ENCODE peak calls at places on chromosomes 12 and 14, in seven cellular contexts. One of them, this sample, is unnamed.

GRCh38 chr14:93999573-93999972 is 2.5 kb downstream of the CCDC197 start:
- DNase-seq in uterus: no peak
- DNase-seq in K562: no peak
- DNase-seq in pancreas: no peak
- DNase-seq in OCI-LY7: no peak
- DNase-seq in coronary artery: no peak
- DNase-seq in CD8-positive, alpha-beta T cell: no peak
- DNase-seq in this sample: no peak

GRCh38 chr14:20681348-20682126 is 2.8 kb upstream of the RNASE4 start:
- DNase-seq in coronary artery: peak; percentile 95
- DNase-seq in pancreas: peak; percentile 77
- DNase-seq in uterus: peak; percentile 84
- DNase-seq in OCI-LY7: peak; percentile 82
- DNase-seq in CD8-positive, alpha-beta T cell: peak; percentile 85
- DNase-seq in K562: peak; percentile 57
- DNase-seq in this sample: peak; percentile 88

GRCh38 chr14:77002889-77003288 is 25.6 kb downstream of the IRF2BPL start:
- DNase-seq in coronary artery: no peak
- DNase-seq in pancreas: no peak
- DNase-seq in CD8-positive, alpha-beta T cell: no peak
- DNase-seq in OCI-LY7: no peak
- DNase-seq in K562: no peak
- DNase-seq in uterus: no peak
- DNase-seq in this sample: no peak

GRCh38 chr12:114916124-114916523 is 232.1 kb upstream of the TBX3 start:
- DNase-seq in coronary artery: no peak
- DNase-seq in pancreas: no peak
- DNase-seq in K562: no peak
- DNase-seq in OCI-LY7: no peak
- DNase-seq in CD8-positive, alpha-beta T cell: no peak
- DNase-seq in uterus: no peak
- DNase-seq in this sample: peak; percentile 13

GRCh38 chr12:59086124-59086523 is 165.8 kb upstream of the LRIG3 start:
- DNase-seq in OCI-LY7: no peak
- DNase-seq in coronary artery: no peak
- DNase-seq in K562: no peak
- DNase-seq in uterus: no peak
- DNase-seq in CD8-positive, alpha-beta T cell: no peak
- DNase-seq in pancreas: no peak
- DNase-seq in this sample: no peak

GRCh38 chr12:106126441-106127288 is 12.1 kb downstream of the NUAK1 start:
- DNase-seq in pancreas: no peak
- DNase-seq in CD8-positive, alpha-beta T cell: no peak
- DNase-seq in K562: no peak
- DNase-seq in OCI-LY7: no peak
- DNase-seq in coronary artery: no peak
- DNase-seq in uterus: peak; percentile 67
- DNase-seq in this sample: peak; percentile 58

GRCh38 chr14:61478971-61479473 is 157.6 kb downstream of the PRKCH start:
- DNase-seq in coronary artery: no peak
- DNase-seq in uterus: no peak
- DNase-seq in K562: no peak
- DNase-seq in OCI-LY7: peak; percentile 80
- DNase-seq in CD8-positive, alpha-beta T cell: peak; percentile 38
- DNase-seq in pancreas: no peak
- DNase-seq in this sample: no peak

GRCh38 chr14:63672417-63673180 is 30.9 kb upstream of the WDR89 start:
- DNase-seq in coronary artery: no peak
- DNase-seq in OCI-LY7: no peak
- DNase-seq in pancreas: no peak
- DNase-seq in K562: no peak
- DNase-seq in CD8-positive, alpha-beta T cell: no peak
- DNase-seq in uterus: no peak
- DNase-seq in this sample: no peak

GRCh38 chr12:65010437-65010836 is 110.7 kb downstream of the WIF1 start:
- DNase-seq in coronary artery: no peak
- DNase-seq in K562: no peak
- DNase-seq in pancreas: no peak
- DNase-seq in OCI-LY7: no peak
- DNase-seq in uterus: no peak
- DNase-seq in CD8-positive, alpha-beta T cell: no peak
- DNase-seq in this sample: no peak

GRCh38 chr12:85642810-85643209 is 193.4 kb downstream of the RASSF9 start:
- DNase-seq in coronary artery: no peak
- DNase-seq in OCI-LY7: no peak
- DNase-seq in K562: no peak
- DNase-seq in uterus: no peak
- DNase-seq in pancreas: no peak
- DNase-seq in CD8-positive, alpha-beta T cell: no peak
- DNase-seq in this sample: no peak

GRCh38 chr12:112283541-112283940 is 98.7 kb downstream of the HECTD4 start:
- DNase-seq in CD8-positive, alpha-beta T cell: no peak
- DNase-seq in K562: no peak
- DNase-seq in OCI-LY7: no peak
- DNase-seq in pancreas: no peak
- DNase-seq in uterus: no peak
- DNase-seq in coronary artery: no peak
- DNase-seq in this sample: peak; percentile 20

GRCh38 chr12:110266980-110267620 is 13.9 kb upstream of the ATP2A2 start:
- DNase-seq in OCI-LY7: no peak
- DNase-seq in pancreas: no peak
- DNase-seq in uterus: peak; percentile 44
- DNase-seq in K562: no peak
- DNase-seq in CD8-positive, alpha-beta T cell: no peak
- DNase-seq in coronary artery: peak; percentile 77
- DNase-seq in this sample: no peak

GRCh38 chr12:102474438-102475064 is 5.8 kb downstream of the IGF1 start:
- DNase-seq in K562: peak; percentile 59
- DNase-seq in coronary artery: no peak
- DNase-seq in CD8-positive, alpha-beta T cell: no peak
- DNase-seq in OCI-LY7: no peak
- DNase-seq in uterus: no peak
- DNase-seq in pancreas: no peak
- DNase-seq in this sample: peak; percentile 3

GRCh38 chr14:31363331-31364073 is 56.8 kb downstream of the HEATR5A start:
- DNase-seq in coronary artery: no peak
- DNase-seq in K562: no peak
- DNase-seq in CD8-positive, alpha-beta T cell: no peak
- DNase-seq in OCI-LY7: no peak
- DNase-seq in pancreas: no peak
- DNase-seq in uterus: no peak
- DNase-seq in this sample: no peak

GRCh38 chr14:21098134-21098891 is at the start of gene ZNF219:
- DNase-seq in K562: peak; percentile 78
- DNase-seq in OCI-LY7: peak; percentile 55
- DNase-seq in CD8-positive, alpha-beta T cell: no peak
- DNase-seq in coronary artery: peak; percentile 82
- DNase-seq in uterus: peak; percentile 75
- DNase-seq in pancreas: peak; percentile 71
- DNase-seq in this sample: peak; percentile 74

GRCh38 chr12:20452496-20452895 is 84.2 kb downstream of the PDE3A start:
- DNase-seq in coronary artery: no peak
- DNase-seq in CD8-positive, alpha-beta T cell: no peak
- DNase-seq in uterus: no peak
- DNase-seq in K562: no peak
- DNase-seq in pancreas: no peak
- DNase-seq in OCI-LY7: no peak
- DNase-seq in this sample: no peak

GRCh38 chr14:24366664-24367505 is 1.1 kb upstream of the NFATC4 start:
- DNase-seq in OCI-LY7: peak; percentile 98
- DNase-seq in K562: peak; percentile 54
- DNase-seq in CD8-positive, alpha-beta T cell: peak; percentile 34
- DNase-seq in coronary artery: peak; percentile 98
- DNase-seq in pancreas: peak; percentile 94
- DNase-seq in uterus: peak; percentile 92
- DNase-seq in this sample: peak; percentile 75

GRCh38 chr14:78363008-78363407 is 192.8 kb downstream of the NRXN3 start:
- DNase-seq in pancreas: no peak
- DNase-seq in uterus: no peak
- DNase-seq in CD8-positive, alpha-beta T cell: no peak
- DNase-seq in K562: no peak
- DNase-seq in OCI-LY7: no peak
- DNase-seq in coronary artery: no peak
- DNase-seq in this sample: no peak

GRCh38 chr14:92780444-92780843 is 13.7 kb upstream of the GOLGA5 start:
- DNase-seq in pancreas: no peak
- DNase-seq in K562: no peak
- DNase-seq in coronary artery: no peak
- DNase-seq in CD8-positive, alpha-beta T cell: no peak
- DNase-seq in OCI-LY7: no peak
- DNase-seq in uterus: no peak
- DNase-seq in this sample: peak; percentile 49

GRCh38 chr12:100987552-100988277 is 193.1 kb downstream of the ANO4 start:
- DNase-seq in pancreas: peak; percentile 32
- DNase-seq in uterus: no peak
- DNase-seq in CD8-positive, alpha-beta T cell: no peak
- DNase-seq in K562: peak; percentile 18
- DNase-seq in OCI-LY7: peak; percentile 79
- DNase-seq in coronary artery: no peak
- DNase-seq in this sample: peak; percentile 48
- TF ChIP-seq CTCF in pancreas: no peak
- TF ChIP-seq CTCF in uterus: no peak
- TF ChIP-seq CTCF in CD8-positive, alpha-beta T cell: no peak
- TF ChIP-seq CTCF in K562: peak; percentile 34
- TF ChIP-seq CTCF in OCI-LY7: peak; percentile 76
- TF ChIP-seq CTCF in coronary artery: no peak
- TF ChIP-seq CTCF in this sample: peak; percentile 56

GRCh38 chr14:74945261-74945851 is 10.0 kb downstream of the PGF start:
- DNase-seq in OCI-LY7: peak; percentile 50
- DNase-seq in uterus: no peak
- DNase-seq in K562: peak; percentile 66
- DNase-seq in coronary artery: no peak
- DNase-seq in CD8-positive, alpha-beta T cell: no peak
- DNase-seq in pancreas: no peak
- DNase-seq in this sample: no peak
- H3K27ac ChIP-seq in OCI-LY7: no peak overlapping the region
- H3K27ac ChIP-seq in uterus: no peak overlapping the region
- H3K27ac ChIP-seq in K562: peak overlapping the region; percentile 21
- H3K27ac ChIP-seq in coronary artery: no peak overlapping the region
- H3K27ac ChIP-seq in CD8-positive, alpha-beta T cell: no peak overlapping the region
- H3K27ac ChIP-seq in pancreas: no peak overlapping the region
- H3K27ac ChIP-seq in this sample: no peak overlapping the region

GRCh38 chr12:121628037-121628436 is 1.7 kb downstream of the ORAI1 start:
- DNase-seq in K562: peak; percentile 22
- DNase-seq in coronary artery: no peak
- DNase-seq in uterus: no peak
- DNase-seq in CD8-positive, alpha-beta T cell: no peak
- DNase-seq in pancreas: peak; percentile 43
- DNase-seq in OCI-LY7: peak; percentile 16
- DNase-seq in this sample: no peak

GRCh38 chr12:121630791-121631190 is 4.5 kb downstream of the ORAI1 start:
- DNase-seq in CD8-positive, alpha-beta T cell: no peak
- DNase-seq in coronary artery: no peak
- DNase-seq in K562: no peak
- DNase-seq in uterus: no peak
- DNase-seq in OCI-LY7: no peak
- DNase-seq in pancreas: no peak
- DNase-seq in this sample: no peak

GRCh38 chr12:121626853-121627623 is 708 bp downstream of the ORAI1 start:
- DNase-seq in K562: peak; percentile 66
- DNase-seq in coronary artery: peak; percentile 79
- DNase-seq in pancreas: peak; percentile 61
- DNase-seq in OCI-LY7: peak; percentile 83
- DNase-seq in CD8-positive, alpha-beta T cell: peak; percentile 92
- DNase-seq in uterus: peak; percentile 60
- DNase-seq in this sample: peak; percentile 70

GRCh38 chr12:121628536-121628935 is 2.2 kb downstream of the ORAI1 start:
- DNase-seq in uterus: no peak
- DNase-seq in pancreas: no peak
- DNase-seq in K562: peak; percentile 5
- DNase-seq in CD8-positive, alpha-beta T cell: no peak
- DNase-seq in OCI-LY7: peak; percentile 43
- DNase-seq in coronary artery: no peak
- DNase-seq in this sample: no peak

DNA sequence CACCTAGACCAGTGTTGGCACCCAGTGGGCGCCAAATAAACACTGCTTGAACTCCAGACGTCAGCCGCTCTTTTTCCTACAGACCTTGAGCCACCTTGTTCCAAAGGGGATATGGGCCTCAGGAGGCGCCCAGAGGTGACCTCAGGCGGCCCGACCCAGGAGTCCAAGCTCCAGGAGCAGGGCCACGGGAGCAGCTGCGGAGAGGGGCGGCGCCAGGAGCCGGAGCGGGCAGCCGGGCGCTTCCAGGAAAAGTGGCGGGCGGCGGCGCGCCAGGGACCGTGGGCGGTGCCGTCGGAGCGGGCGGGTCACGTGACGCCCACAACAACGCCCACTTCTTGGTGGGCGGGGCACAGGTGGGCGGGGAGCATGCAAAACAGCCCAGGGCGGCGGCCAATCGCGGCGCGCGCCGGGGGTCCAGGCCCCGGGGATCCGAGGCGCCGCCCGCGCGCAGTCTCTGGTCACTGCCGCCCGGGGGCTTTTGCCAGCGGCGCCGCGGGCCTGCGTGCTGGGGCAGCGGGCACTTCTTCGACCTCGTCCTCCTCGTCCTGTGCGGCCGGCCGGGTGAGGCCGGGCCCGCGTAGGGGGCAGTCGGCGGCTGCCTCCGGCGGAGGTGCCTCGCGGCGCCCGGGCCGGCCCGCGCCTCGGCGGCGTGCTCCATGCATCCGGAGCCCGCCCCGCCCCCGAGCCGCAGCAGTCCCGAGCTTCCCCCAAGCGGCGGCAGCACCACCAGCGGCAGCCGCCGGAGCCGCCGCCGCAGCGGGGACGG is at the start of gene ORAI1:
- DNase-seq in uterus: peak; percentile 96
- DNase-seq in K562: peak; percentile 98
- DNase-seq in pancreas: peak; percentile 96
- DNase-seq in CD8-positive, alpha-beta T cell: peak; percentile 95
- DNase-seq in OCI-LY7: peak; percentile 97
- DNase-seq in coronary artery: peak; percentile 95
- DNase-seq in this sample: peak; percentile 87
- TF ChIP-seq CTCF in uterus: no peak
- TF ChIP-seq CTCF in K562: no peak
- TF ChIP-seq CTCF in pancreas: no peak
- TF ChIP-seq CTCF in CD8-positive, alpha-beta T cell: no peak
- TF ChIP-seq CTCF in OCI-LY7: peak; percentile 9
- TF ChIP-seq CTCF in coronary artery: no peak
- TF ChIP-seq CTCF in this sample: no peak

DNA sequence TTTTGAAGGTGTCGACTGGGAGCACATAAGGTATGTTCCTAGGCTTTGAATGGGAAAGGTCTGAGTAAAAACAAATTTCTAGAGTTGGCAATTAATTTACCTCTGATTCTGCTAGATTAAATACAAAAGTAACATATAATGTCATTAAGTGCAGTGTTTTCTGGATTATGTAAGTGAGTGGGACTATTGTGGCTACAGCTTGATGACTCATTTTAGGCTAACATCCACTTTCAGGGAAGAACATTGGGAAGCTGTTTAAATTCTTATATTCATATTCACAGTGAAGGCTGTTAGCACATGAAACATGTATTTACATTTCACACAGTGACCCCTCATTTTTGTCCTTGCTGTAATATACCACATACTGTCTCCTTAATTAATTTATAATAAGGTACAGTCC is 13.2 kb upstream of the BMAL2 start:
- DNase-seq in CD8-positive, alpha-beta T cell: no peak
- DNase-seq in coronary artery: no peak
- DNase-seq in pancreas: no peak
- DNase-seq in K562: no peak
- DNase-seq in uterus: no peak
- DNase-seq in OCI-LY7: no peak
- DNase-seq in this sample: peak; percentile 51
- H3K27ac ChIP-seq in CD8-positive, alpha-beta T cell: no peak overlapping the region
- H3K27ac ChIP-seq in coronary artery: no peak overlapping the region
- H3K27ac ChIP-seq in pancreas: no peak overlapping the region
- H3K27ac ChIP-seq in K562: no peak overlapping the region
- H3K27ac ChIP-seq in uterus: no peak overlapping the region
- H3K27ac ChIP-seq in OCI-LY7: no peak overlapping the region
- H3K27ac ChIP-seq in this sample: peak overlapping the region; percentile 37